ENCODE peak calls at places on chromosomes 12 and 14, in nine cellular contexts. B is activated T-helper 1 cell treated with anti-CD3 and anti-CD28 coated beads, Interleukin-2, amount 50 U/mL, for 16 hours; I is lower leg skin; Z is renal cortical epithelial cell; M is left kidney; G is mammary epithelial cell; P is T-cell; E is Peyer's patch; J is substantia nigra. H is an unnamed sample.

GRCh38 chr14:97021001-97021400 is 223.8 kb downstream of the VRK1 start:
- DNase-seq in P (no peak), B (no peak), J (no peak), M (no peak), G (no peak), E (no peak), Z (no peak), I (no peak), H (no peak)

GRCh38 chr14:24141030-24141880 is at the start of gene EMC9:
- DNase-seq in J (peak; percentile 100), P (peak; percentile 100), Z (peak; percentile 98), M (peak; percentile 100), B (peak; percentile 98), I (peak; percentile 100), G (peak; percentile 99), E (peak; percentile 100), H (peak; percentile 98)

GRCh38 chr12:95959107-95959506 is 16.0 kb downstream of the AMDHD1 start:
- DNase-seq in I (no peak), J (no peak), M (no peak), G (peak; percentile 12), B (no peak), E (no peak), Z (no peak), P (no peak), H (no peak)

GRCh38 chr12:72323881-72324280 is 51.7 kb downstream of the TRHDE start:
- DNase-seq in B (no peak), G (no peak), J (no peak), I (no peak), M (no peak), P (no peak), E (no peak), Z (peak; percentile 67), H (no peak)

GRCh38 chr12:53344487-53344823 is 8.3 kb upstream of the SP7 start:
- DNase-seq in J (no peak), Z (no peak), P (no peak), E (no peak), G (no peak), B (no peak), I (no peak), M (no peak), H (no peak)

GRCh38 chr14:54220697-54221431 is 175.9 kb upstream of the CDKN3 start:
- DNase-seq in B (no peak), J (no peak), I (no peak), Z (no peak), P (no peak), G (no peak), E (no peak), M (no peak), H (no peak)

GRCh38 chr14:103099081-103099732 is 4.7 kb downstream of the EXOC3L4 start:
- DNase-seq in G (no peak), I (no peak), J (no peak), M (peak; percentile 32), Z (no peak), E (no peak), P (no peak), B (no peak), H (no peak)

GRCh38 chr12:87967871-87968270 is 61.3 kb downstream of the C12orf50 start:
- DNase-seq in G (no peak), B (no peak), I (no peak), M (peak; percentile 4), Z (peak; percentile 9), E (no peak), J (no peak), P (no peak), H (no peak)

GRCh38 chr12:29739279-29739991 is 44.3 kb downstream of the TMTC1 start:
- DNase-seq in P (no peak), G (no peak), B (no peak), M (no peak), I (no peak), J (no peak), Z (no peak), E (no peak), H (no peak)

GRCh38 chr14:76876076-76876475 is 49.9 kb downstream of the LRRC74A start:
- DNase-seq in Z (peak; percentile 52), J (peak; percentile 53), M (peak; percentile 84), E (peak; percentile 62), G (peak; percentile 63), I (no peak), P (peak; percentile 38), B (peak; percentile 20), H (peak; percentile 44)

GRCh38 chr14:67541448-67542387 is 8.6 kb downstream of the PLEKHH1 start:
- DNase-seq in G (no peak), I (peak; percentile 39), M (peak; percentile 38), E (peak; percentile 86), P (peak; percentile 13), J (no peak), B (no peak), Z (no peak), H (no peak)

GRCh38 chr12:43233861-43234260 is 318.1 kb downstream of the ADAMTS20 start:
- DNase-seq in J (no peak), G (no peak), P (no peak), Z (no peak), M (no peak), I (no peak), B (no peak), E (no peak), H (no peak)

GRCh38 chr14:39230416-39230815 is 3.3 kb upstream of the MIA2 start:
- DNase-seq in Z (no peak), J (no peak), B (no peak), I (no peak), M (no peak), G (no peak), E (no peak), P (no peak), H (no peak)

H was measured in naive thymus-derived CD8-positive, alpha-beta T cell.